ENCODE peak calls at places on chromosomes 11 and 22, in nine cellular contexts. B is neuronal stem cell; F is esophagus muscularis mucosa; T is kidney; Q is lung; V is body of pancreas; W is effector memory CD4-positive, alpha-beta T cell; K is tibial artery; C is psoas muscle. J is an unnamed sample. For H3K4me1, the result is how much of the 10 kb centered on the place peaks cover.

GRCh38 chr22:21009638-21010425 is 5.1 kb upstream of the P2RX6 start:
- DNase-seq in B (peak), F (no peak), T (peak), Q (no peak), V (peak), W (no peak), K (no peak), C (no peak), J (peak)

GRCh38 chr11:125621995-125622394 is 3.0 kb upstream of the CHEK1 start:
- DNase-seq in B (no peak), F (no peak), T (no peak), Q (no peak), V (no peak), W (no peak), K (no peak), C (no peak), J (peak)

GRCh38 chr11:124900464-124900863 is 2.8 kb upstream of the ROBO4 start:
- DNase-seq in B (no peak), F (no peak), T (no peak), Q (no peak), V (no peak), W (no peak), K (no peak), C (peak), J (peak)

GRCh38 chr11:16178273-16178672 is 178.1 kb downstream of the SOX6 start:
- DNase-seq in B (no peak), F (no peak), T (no peak), Q (no peak), V (no peak), W (no peak), K (no peak), C (no peak), J (no peak)

GRCh38 chr11:119771210-119771770 is 42.3 kb upstream of the NECTIN1 start:
- DNase-seq in B (no peak), F (no peak), T (no peak), Q (no peak), V (no peak), W (no peak), K (no peak), C (no peak), J (no peak)

GRCh38 chr11:126637800-126638175 is 282.3 kb downstream of the ST3GAL4 start:
- DNase-seq in B (no peak), F (no peak), T (no peak), Q (no peak), V (no peak), W (no peak), K (no peak), C (no peak), J (peak)

GRCh38 chr11:521179-521688 is 14.1 kb downstream of the HRAS start:
- DNase-seq in B (no peak), F (no peak), T (no peak), Q (no peak), V (no peak), W (no peak), K (no peak), C (no peak), J (no peak)

GRCh38 chr11:115869780-115870431 is 365.7 kb upstream of the CADM1 start:
- DNase-seq in B (no peak), F (no peak), T (no peak), Q (no peak), V (peak), W (no peak), K (no peak), C (no peak), J (peak)

GRCh38 chr22:37371491-37371890 is 55.8 kb downstream of the ELFN2 start:
- DNase-seq in B (no peak), F (no peak), T (no peak), Q (no peak), V (no peak), W (no peak), K (no peak), C (no peak), J (no peak)

GRCh38 chr11:99311870-99312269 is 291.1 kb downstream of the CNTN5 start:
- DNase-seq in B (no peak), F (no peak), T (no peak), Q (no peak), V (no peak), W (no peak), K (no peak), C (no peak), J (no peak)

GRCh38 chr11:134555510-134555909 is 143.5 kb upstream of the B3GAT1 start:
- DNase-seq in B (no peak), F (peak), T (no peak), Q (peak), V (no peak), W (no peak), K (no peak), C (no peak), J (no peak)

GRCh38 chr11:4991066-4991465 is 3.6 kb upstream of the OR51L1 start:
- DNase-seq in B (no peak), F (no peak), T (no peak), Q (no peak), V (no peak), W (no peak), K (no peak), C (no peak), J (peak)

GRCh38 chr11:77821349-77821851 is 456 bp downstream of the AAMDC start:
- DNase-seq in B (no peak), F (no peak), T (peak), Q (peak), V (peak), W (no peak), K (peak), C (peak), J (peak)

GRCh38 chr11:88827018-88827676 is 238.6 kb downstream of the GRM5 start:
- DNase-seq in B (no peak), F (no peak), T (no peak), Q (no peak), V (no peak), W (no peak), K (no peak), C (no peak), J (no peak)

DNA sequence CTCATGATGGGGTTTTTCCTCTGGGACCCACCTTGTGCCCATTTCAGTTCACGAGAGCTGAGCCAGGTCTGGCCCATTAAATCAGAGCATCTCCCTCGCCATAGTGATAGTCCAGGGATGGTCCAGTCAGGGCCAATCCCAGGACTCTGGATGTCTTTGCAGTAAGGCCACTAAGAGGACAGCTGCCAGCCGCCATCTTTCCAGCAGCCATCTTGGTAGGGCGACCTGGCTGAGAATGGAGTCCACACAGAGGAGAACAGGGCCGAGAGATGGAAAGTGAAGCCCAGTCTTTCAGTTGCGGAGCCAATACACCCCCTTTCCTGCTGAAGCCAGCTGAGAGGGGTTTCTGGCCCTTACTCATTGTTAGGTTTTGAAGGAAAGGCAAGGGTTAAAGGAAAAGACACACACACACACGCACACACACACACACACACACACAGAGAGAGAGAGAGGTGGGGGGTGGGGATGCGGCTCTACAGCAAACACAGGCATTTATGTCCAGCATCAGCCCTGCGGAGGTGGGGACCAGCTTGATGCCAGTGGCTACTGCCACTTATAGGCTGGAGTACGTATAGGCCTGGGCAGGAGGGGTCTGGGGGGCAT is 12.4 kb upstream of the KIAA0930 start:
- DNase-seq in B (no peak), F (no peak), T (no peak), Q (no peak), V (no peak), W (no peak), K (no peak), C (no peak), J (no peak)
- H3K27ac ChIP-seq in B (no peak), F (no peak), T (no peak), Q (no peak), V (no peak), W (no peak), K (no peak), C (no peak), J (no peak)

GRCh38 chr11:128482092-128482491 is 105.3 kb downstream of the ETS1 start:
- DNase-seq in B (no peak), F (no peak), T (no peak), Q (no peak), V (no peak), W (no peak), K (no peak), C (no peak), J (no peak)

GRCh38 chr11:128481135-128481534 is 106.2 kb downstream of the ETS1 start:
- DNase-seq in B (no peak), F (no peak), T (no peak), Q (no peak), V (no peak), W (no peak), K (no peak), C (no peak), J (peak)

GRCh38 chr11:128483211-128483788 is 104.1 kb downstream of the ETS1 start:
- DNase-seq in B (no peak), F (no peak), T (no peak), Q (no peak), V (no peak), W (peak), K (no peak), C (no peak), J (no peak)

GRCh38 chr11:128482512-128483191 is 104.7 kb downstream of the ETS1 start:
- DNase-seq in B (no peak), F (no peak), T (peak), Q (no peak), V (no peak), W (peak), K (peak), C (peak), J (no peak)

DNA sequence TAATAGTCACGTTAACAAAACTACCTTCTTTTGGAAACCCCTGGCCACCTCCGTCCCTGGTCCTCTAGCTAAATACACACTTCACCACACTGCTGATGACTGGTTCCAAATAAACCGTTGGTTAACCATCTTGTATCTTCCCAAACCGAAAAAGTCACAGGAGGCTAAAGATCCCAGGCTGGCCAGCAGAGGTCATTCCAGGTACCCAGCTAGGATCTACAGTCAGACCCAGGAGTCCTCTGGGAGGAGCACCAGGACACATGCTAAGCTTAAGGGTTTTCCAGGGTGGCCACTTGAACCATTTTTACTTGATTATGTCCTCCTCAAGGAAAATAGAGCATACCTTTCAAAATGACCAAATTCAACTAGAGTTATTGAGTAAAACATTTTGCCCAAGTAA is 103.2 kb downstream of the ETS1 start:
- DNase-seq in B (no peak), F (no peak), T (no peak), Q (no peak), V (no peak), W (no peak), K (no peak), C (no peak), J (no peak)
- H3K4me1 ChIP-seq in B (under half), F (half or more), T (under half), Q (under half), V (under half), W (half or more), K (under half), C (under half), J (under half)

DNA sequence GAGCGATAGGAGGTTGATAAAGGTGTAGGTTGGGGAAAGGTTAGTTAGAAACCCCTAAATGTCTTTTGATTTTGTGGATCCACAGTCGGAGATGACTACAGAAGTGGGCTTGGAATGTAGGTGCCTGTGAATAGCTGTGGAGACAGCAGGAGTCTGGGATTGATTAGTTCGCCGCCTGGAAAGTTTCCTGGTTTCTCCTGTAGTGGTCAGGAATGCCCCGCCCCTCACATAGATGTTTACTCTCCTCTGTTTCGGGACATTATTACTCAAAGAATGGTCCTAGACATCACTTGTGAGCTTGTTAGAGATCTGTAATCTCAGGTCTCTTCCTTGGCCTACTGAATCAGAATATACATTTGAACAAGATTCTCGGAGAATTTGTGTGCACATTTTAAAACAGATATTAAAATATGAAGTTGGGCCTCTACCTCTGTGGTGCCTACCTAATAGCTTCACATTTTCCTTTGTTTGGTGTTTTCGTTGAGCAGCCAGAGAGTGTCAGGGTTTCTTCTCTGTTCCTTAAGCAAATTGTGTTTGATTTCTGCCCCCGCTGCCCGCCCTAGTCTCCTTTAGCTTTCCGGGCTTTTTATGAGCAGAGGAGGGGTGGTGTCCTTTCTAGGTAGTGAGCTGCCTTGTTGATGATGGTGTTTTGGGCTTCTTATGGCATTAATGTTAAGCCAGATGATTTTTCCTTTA is 89.4 kb downstream of the PPP6R3 start:
- DNase-seq in B (no peak), F (no peak), T (no peak), Q (no peak), V (no peak), W (no peak), K (no peak), C (no peak), J (peak)
- H3K27ac ChIP-seq in B (no peak), F (peak), T (no peak), Q (peak), V (peak), W (peak), K (peak), C (peak), J (no peak)

DNA sequence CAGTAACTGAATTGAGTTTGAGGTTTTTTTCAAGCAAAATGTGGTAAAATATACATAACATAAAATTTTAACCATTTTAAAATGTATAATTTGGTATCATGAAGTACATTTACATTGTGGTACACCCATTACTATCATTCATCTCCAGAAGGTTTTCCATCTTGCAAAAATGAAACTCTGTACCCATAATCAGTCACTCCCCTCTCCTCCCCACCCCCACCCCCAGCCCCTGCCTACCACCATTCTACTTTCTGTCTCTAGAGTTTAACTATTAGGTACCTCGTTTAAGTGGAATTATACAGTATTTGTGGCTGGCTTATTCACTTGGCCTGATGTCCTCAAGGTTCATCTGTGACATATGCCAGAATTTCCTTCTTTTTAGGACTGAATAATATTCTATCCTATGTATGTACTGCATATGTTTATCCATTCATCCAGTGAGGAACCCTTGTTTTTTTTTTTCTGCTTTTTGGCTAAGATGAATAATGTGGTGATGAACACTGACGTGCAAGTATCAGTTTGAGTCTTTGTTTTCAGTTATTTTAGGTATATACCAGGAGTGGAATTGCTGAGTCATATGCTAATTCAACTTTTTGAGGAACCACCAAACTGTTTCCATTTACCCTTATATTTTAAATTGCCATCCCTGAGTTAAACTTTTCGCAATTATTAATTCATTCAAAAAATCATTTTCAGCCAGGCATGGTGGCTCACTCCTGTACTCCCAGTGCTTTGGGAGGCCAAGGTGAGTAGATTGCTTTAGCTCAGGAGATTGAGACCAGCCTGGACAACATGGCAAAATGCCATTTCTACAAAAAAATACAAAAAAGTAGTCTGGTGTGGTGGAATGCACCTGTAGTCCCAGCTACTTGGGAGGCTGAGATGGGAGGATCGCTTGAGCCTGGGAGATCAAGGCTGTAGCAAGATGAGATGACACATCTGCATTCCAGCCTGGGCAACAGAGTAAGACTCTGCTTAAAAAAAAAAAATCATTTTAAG is 64.1 kb downstream of the MICAL2 start:
- DNase-seq in B (no peak), F (no peak), T (no peak), Q (no peak), V (no peak), W (no peak), K (no peak), C (no peak), J (no peak)
- H3K4me1 ChIP-seq in B (under half), F (half or more), T (under half), Q (under half), V (under half), W (under half), K (under half), C (under half), J (half or more)